ENCODE peak calls at places on chromosomes 4 and X, in four cellular contexts. One of them, this sample, is unnamed.
A peak's percentile ranks its signal among the peaks of the same experiment; 100 is the strongest.

GRCh38 chr4:142128529-142128928 is 492.1 kb downstream of the IL15 start:
- DNase-seq in glutamatergic neuron: no peak
- DNase-seq in fibroblast of lung: peak; percentile 59
- DNase-seq in stimulated activated CD8-positive, alpha-beta memory T cell treated with anti-CD3 and anti-CD28 coated beads, Interleukin-2, amount 100 ng/mL, for 48 hours: no peak
- DNase-seq in this sample: no peak

GRCh38 chr4:38519671-38520070 is 144.3 kb upstream of the KLF3 start:
- DNase-seq in glutamatergic neuron: no peak
- DNase-seq in fibroblast of lung: no peak
- DNase-seq in stimulated activated CD8-positive, alpha-beta memory T cell treated with anti-CD3 and anti-CD28 coated beads, Interleukin-2, amount 100 ng/mL, for 48 hours: no peak
- DNase-seq in this sample: no peak

GRCh38 chrX:154002215-154002719 is 17.4 kb downstream of the IRAK1 start:
- DNase-seq in stimulated activated CD8-positive, alpha-beta memory T cell treated with anti-CD3 and anti-CD28 coated beads, Interleukin-2, amount 100 ng/mL, for 48 hours: no peak
- DNase-seq in fibroblast of lung: peak; percentile 80
- DNase-seq in glutamatergic neuron: no peak
- DNase-seq in this sample: peak; percentile 58

GRCh38 chr4:185011408-185011807 is 6.9 kb upstream of the HELT start:
- DNase-seq in stimulated activated CD8-positive, alpha-beta memory T cell treated with anti-CD3 and anti-CD28 coated beads, Interleukin-2, amount 100 ng/mL, for 48 hours: no peak
- DNase-seq in fibroblast of lung: no peak
- DNase-seq in glutamatergic neuron: peak; percentile 82
- DNase-seq in this sample: peak; percentile 24

GRCh38 chrX:119206203-119206602 is 29.9 kb upstream of the PGRMC1 start:
- DNase-seq in glutamatergic neuron: no peak
- DNase-seq in stimulated activated CD8-positive, alpha-beta memory T cell treated with anti-CD3 and anti-CD28 coated beads, Interleukin-2, amount 100 ng/mL, for 48 hours: no peak
- DNase-seq in fibroblast of lung: no peak
- DNase-seq in this sample: no peak

GRCh38 chrX:109974906-109975655 is 27.8 kb upstream of the TMEM164 start:
- DNase-seq in stimulated activated CD8-positive, alpha-beta memory T cell treated with anti-CD3 and anti-CD28 coated beads, Interleukin-2, amount 100 ng/mL, for 48 hours: no peak
- DNase-seq in fibroblast of lung: peak; percentile 23
- DNase-seq in glutamatergic neuron: no peak
- DNase-seq in this sample: no peak

GRCh38 chr4:76200771-76201224 is 12.8 kb downstream of the SCARB2 start:
- DNase-seq in fibroblast of lung: no peak
- DNase-seq in glutamatergic neuron: no peak
- DNase-seq in stimulated activated CD8-positive, alpha-beta memory T cell treated with anti-CD3 and anti-CD28 coated beads, Interleukin-2, amount 100 ng/mL, for 48 hours: no peak
- DNase-seq in this sample: no peak

GRCh38 chr4:150032541-150032940 is 45.7 kb upstream of the DCLK2 start:
- DNase-seq in stimulated activated CD8-positive, alpha-beta memory T cell treated with anti-CD3 and anti-CD28 coated beads, Interleukin-2, amount 100 ng/mL, for 48 hours: no peak
- DNase-seq in glutamatergic neuron: no peak
- DNase-seq in fibroblast of lung: no peak
- DNase-seq in this sample: no peak

GRCh38 chrX:116409224-116409623 is 27.2 kb upstream of the SLC6A14 start:
- DNase-seq in glutamatergic neuron: no peak
- DNase-seq in fibroblast of lung: no peak
- DNase-seq in stimulated activated CD8-positive, alpha-beta memory T cell treated with anti-CD3 and anti-CD28 coated beads, Interleukin-2, amount 100 ng/mL, for 48 hours: no peak
- DNase-seq in this sample: no peak

GRCh38 chr4:19492611-19493010 is 759.1 kb upstream of the SLIT2 start:
- DNase-seq in stimulated activated CD8-positive, alpha-beta memory T cell treated with anti-CD3 and anti-CD28 coated beads, Interleukin-2, amount 100 ng/mL, for 48 hours: no peak
- DNase-seq in fibroblast of lung: peak; percentile 15
- DNase-seq in glutamatergic neuron: no peak
- DNase-seq in this sample: no peak

GRCh38 chrX:47217121-47217851 is 1.2 kb upstream of the CDK16 start:
- DNase-seq in glutamatergic neuron: no peak
- DNase-seq in stimulated activated CD8-positive, alpha-beta memory T cell treated with anti-CD3 and anti-CD28 coated beads, Interleukin-2, amount 100 ng/mL, for 48 hours: no peak
- DNase-seq in fibroblast of lung: peak; percentile 69
- DNase-seq in this sample: no peak

GRCh38 chr4:187236491-187236890 is 512.8 kb upstream of the FAT1 start:
- DNase-seq in fibroblast of lung: peak; percentile 79
- DNase-seq in stimulated activated CD8-positive, alpha-beta memory T cell treated with anti-CD3 and anti-CD28 coated beads, Interleukin-2, amount 100 ng/mL, for 48 hours: no peak
- DNase-seq in glutamatergic neuron: no peak
- DNase-seq in this sample: peak; percentile 85

GRCh38 chrX:55874807-55875206 is 157.3 kb downstream of the RRAGB start:
- DNase-seq in stimulated activated CD8-positive, alpha-beta memory T cell treated with anti-CD3 and anti-CD28 coated beads, Interleukin-2, amount 100 ng/mL, for 48 hours: no peak
- DNase-seq in glutamatergic neuron: no peak
- DNase-seq in fibroblast of lung: no peak
- DNase-seq in this sample: no peak

GRCh38 chr4:44160776-44161377 is 287.7 kb downstream of the KCTD8 start:
- DNase-seq in stimulated activated CD8-positive, alpha-beta memory T cell treated with anti-CD3 and anti-CD28 coated beads, Interleukin-2, amount 100 ng/mL, for 48 hours: no peak
- DNase-seq in fibroblast of lung: no peak
- DNase-seq in glutamatergic neuron: no peak
- DNase-seq in this sample: no peak

GRCh38 chr4:46432923-46433322 is 43.0 kb upstream of the GABRA2 start:
- DNase-seq in glutamatergic neuron: no peak
- DNase-seq in fibroblast of lung: peak; percentile 22
- DNase-seq in stimulated activated CD8-positive, alpha-beta memory T cell treated with anti-CD3 and anti-CD28 coated beads, Interleukin-2, amount 100 ng/mL, for 48 hours: no peak
- DNase-seq in this sample: no peak

This sample was measured in NCI-H1930.